ENCODE peak calls at places on chromosomes 2 and 18, in eight cellular contexts. I, B, V, Q, R, D, G and K are unnamed samples.

GRCh38 chr2:149648282-149649030 is 60.9 kb upstream of the MMADHC start:
- DNase-seq in I (no peak), B (peak), D (peak), R (no peak), Q (peak), G (peak), V (peak), K (peak)

GRCh38 chr2:236366406-236366805 is 102.2 kb upstream of the ASB18 start:
- DNase-seq in I (peak), G (no peak), B (no peak), Q (peak), V (no peak), R (no peak), D (no peak), K (no peak)

GRCh38 chr2:173048901-173049661 is 26.6 kb upstream of the MAP3K20 start:
- DNase-seq in V (peak), D (peak), I (no peak), G (peak), Q (peak), R (no peak), B (peak), K (peak)

GRCh38 chr2:53852540-53852939 is 7.2 kb downstream of the GPR75 start:
- DNase-seq in V (no peak), B (no peak), I (no peak), Q (no peak), D (no peak), G (no peak), R (no peak), K (no peak)

GRCh38 chr2:85312404-85312803 is 15.4 kb downstream of the TGOLN2 start:
- DNase-seq in I (no peak), V (no peak), B (no peak), R (no peak), G (peak), D (no peak), Q (no peak), K (peak)

GRCh38 chr2:201157694-201158093 is 25.2 kb upstream of the CASP10 start:
- DNase-seq in I (no peak), Q (no peak), D (no peak), B (no peak), R (no peak), V (no peak), G (peak), K (peak)

GRCh38 chr2:207136872-207137271 is 28.9 kb downstream of the KLF7 start:
- DNase-seq in D (no peak), I (no peak), R (no peak), B (no peak), Q (no peak), V (no peak), G (no peak), K (no peak)

GRCh38 chr2:126963390-126963789 is 64.7 kb downstream of the TEX51 start:
- DNase-seq in Q (no peak), R (no peak), D (no peak), I (no peak), V (no peak), B (no peak), G (no peak), K (no peak)

GRCh38 chr18:46034230-46034629 is 37.8 kb downstream of the PSTPIP2 start:
- DNase-seq in Q (no peak), G (no peak), I (no peak), V (no peak), R (no peak), D (no peak), B (no peak), K (no peak)

GRCh38 chr2:146893500-146894041 is 951.3 kb upstream of the ACVR2A start:
- DNase-seq in I (no peak), G (peak), R (no peak), Q (no peak), D (no peak), V (no peak), B (no peak), K (no peak)

GRCh38 chr18:7272268-7273049 is 41.6 kb downstream of the LRRC30 start:
- DNase-seq in B (peak), V (peak), R (peak), G (peak), I (no peak), D (peak), Q (peak), K (peak)

GRCh38 chr2:219309278-219309677 is at the start of gene PTPRN:
- DNase-seq in G (peak), B (no peak), R (no peak), V (no peak), I (no peak), D (peak), Q (no peak), K (no peak)

GRCh38 chr18:77857926-77858325 is 608.3 kb downstream of the GALR1 start:
- DNase-seq in I (no peak), Q (no peak), R (no peak), B (no peak), G (no peak), D (no peak), V (no peak), K (no peak)

GRCh38 chr2:71799013-71799575 is 345.7 kb downstream of the DYSF start:
- DNase-seq in Q (no peak), V (no peak), R (no peak), I (no peak), B (no peak), G (no peak), D (no peak), K (no peak)

GRCh38 chr18:24492445-24492844 is 32.0 kb downstream of the HRH4 start:
- DNase-seq in D (no peak), G (no peak), I (no peak), R (no peak), B (no peak), V (no peak), Q (no peak), K (no peak)

GRCh38 chr18:48545690-48546365 is 7.0 kb downstream of the CTIF start:
- DNase-seq in R (peak), D (peak), I (no peak), V (no peak), B (no peak), Q (peak), G (peak), K (peak)

GRCh38 chr18:10681581-10682367 is 155.9 kb downstream of the NAPG start:
- DNase-seq in V (no peak), G (no peak), D (no peak), I (no peak), B (no peak), Q (no peak), R (no peak), K (no peak)

GRCh38 chr2:73920577-73921545 is 5.8 kb upstream of the DGUOK start:
- DNase-seq in R (peak), G (no peak), B (no peak), V (peak), I (no peak), Q (no peak), D (no peak), K (no peak)

GRCh38 chr2:156115338-156115737 is 217.2 kb downstream of the NR4A2 start:
- DNase-seq in B (no peak), I (no peak), D (no peak), R (no peak), V (no peak), G (peak), Q (no peak), K (no peak)

GRCh38 chr2:171810409-171810993 is 83.5 kb downstream of the SLC25A12 start:
- DNase-seq in Q (no peak), R (no peak), V (no peak), B (peak), I (no peak), G (no peak), D (peak), K (no peak)

GRCh38 chr2:55618649-55619055 is 1.2 kb upstream of the PPP4R3B start:
- DNase-seq in G (peak), B (peak), I (peak), V (peak), D (peak), R (peak), Q (peak), K (peak)

GRCh38 chr2:240767341-240767740 is 52.7 kb downstream of the KIF1A start:
- DNase-seq in B (no peak), R (no peak), G (no peak), D (no peak), Q (no peak), I (no peak), V (no peak), K (no peak)

GRCh38 chr2:186991766-186992417 is 142.9 kb upstream of the ZSWIM2 start:
- DNase-seq in G (no peak), R (no peak), D (no peak), B (no peak), Q (no peak), V (no peak), I (no peak), K (no peak)
- TF ChIP-seq CTCF in G (no peak), R (peak), D (no peak), B (no peak), Q (no peak), V (no peak), I (no peak), K (peak)

GRCh38 chr2:96772903-96773675 is 12.4 kb downstream of the CNNM4 start:
- DNase-seq in B (no peak), V (no peak), R (no peak), D (no peak), I (peak), Q (no peak), G (no peak), K (no peak)

GRCh38 chr2:96770451-96770850 is 9.7 kb downstream of the CNNM4 start:
- DNase-seq in G (no peak), R (no peak), B (no peak), D (no peak), V (no peak), I (no peak), Q (no peak), K (no peak)

GRCh38 chr2:96773922-96774321 is 13.2 kb downstream of the CNNM4 start:
- DNase-seq in G (no peak), V (no peak), Q (no peak), B (no peak), D (no peak), R (peak), I (no peak), K (no peak)

GRCh38 chr2:96769816-96770215 is 9.1 kb downstream of the CNNM4 start:
- DNase-seq in G (no peak), Q (peak), D (no peak), V (no peak), I (no peak), B (no peak), R (peak), K (no peak)

GRCh38 chr2:96771792-96772618 is 11.3 kb downstream of the CNNM4 start:
- DNase-seq in R (peak), I (no peak), Q (no peak), G (no peak), V (peak), D (no peak), B (no peak), K (no peak)
- TF ChIP-seq CTCF in R (no peak), I (no peak), Q (no peak), G (no peak), V (no peak), D (no peak), B (no peak), K (no peak)

GRCh38 chr2:128172191-128172590 is 81.2 kb downstream of the UGGT1 start:
- DNase-seq in G (peak), D (no peak), Q (no peak), B (no peak), I (no peak), V (peak), R (no peak), K (no peak)
- TF ChIP-seq CTCF in G (peak), D (peak), Q (no peak), B (peak), I (peak), V (no peak), R (no peak), K (peak)

DNA sequence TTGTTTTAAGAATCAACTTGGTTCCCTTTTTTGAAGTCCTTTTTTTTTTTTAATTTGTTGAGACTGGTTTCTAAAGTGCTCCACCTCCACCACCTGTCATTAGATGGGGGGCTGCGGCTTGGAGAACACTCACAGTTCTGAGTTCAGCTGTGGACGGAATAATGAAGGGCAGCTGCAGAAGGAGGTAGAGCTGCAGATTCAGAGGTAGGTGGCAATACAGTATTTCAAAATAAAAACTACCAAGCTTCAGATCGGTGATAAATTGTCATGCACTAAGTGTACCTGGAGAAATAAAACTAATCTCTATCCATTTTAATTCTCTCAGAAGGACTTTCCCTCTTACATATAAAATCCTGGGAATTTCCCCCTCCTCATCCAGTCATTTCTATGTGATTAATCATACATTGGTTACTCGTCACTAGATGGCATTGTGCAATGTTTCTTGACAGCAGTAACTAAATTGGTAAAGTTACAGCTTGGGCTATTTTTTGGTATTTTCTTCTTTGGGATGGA is 81.1 kb upstream of the SLC39A10 start:
- DNase-seq in I (no peak), D (peak), R (no peak), G (peak), V (peak), Q (no peak), B (peak), K (peak)
- TF ChIP-seq CTCF in I (no peak), D (no peak), R (no peak), G (no peak), V (no peak), Q (no peak), B (no peak), K (peak)

DNA sequence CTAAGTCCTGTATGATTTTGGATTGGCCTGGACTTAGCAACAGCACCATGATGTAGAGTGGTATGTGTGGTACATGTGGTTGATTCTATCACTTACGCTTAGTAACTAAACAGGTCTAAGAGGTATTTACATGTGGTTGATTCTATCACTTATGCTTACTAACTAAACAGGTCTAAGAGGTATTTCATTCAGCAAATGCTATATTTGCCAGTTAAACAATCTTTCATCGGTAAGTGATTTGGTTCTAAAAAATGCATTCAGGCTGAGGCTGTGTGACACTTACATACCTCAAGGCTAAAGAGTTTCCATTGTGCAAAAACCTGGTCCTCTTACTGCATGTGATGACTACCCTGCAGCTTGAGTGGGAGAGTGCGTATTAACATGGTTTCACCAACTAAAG is 13.1 kb downstream of the EIF4E2 start:
- DNase-seq in D (peak), Q (no peak), R (no peak), I (no peak), G (peak), B (no peak), V (no peak), K (peak)
- TF ChIP-seq CTCF in D (no peak), Q (no peak), R (no peak), I (no peak), G (no peak), B (no peak), V (no peak), K (no peak)

DNA sequence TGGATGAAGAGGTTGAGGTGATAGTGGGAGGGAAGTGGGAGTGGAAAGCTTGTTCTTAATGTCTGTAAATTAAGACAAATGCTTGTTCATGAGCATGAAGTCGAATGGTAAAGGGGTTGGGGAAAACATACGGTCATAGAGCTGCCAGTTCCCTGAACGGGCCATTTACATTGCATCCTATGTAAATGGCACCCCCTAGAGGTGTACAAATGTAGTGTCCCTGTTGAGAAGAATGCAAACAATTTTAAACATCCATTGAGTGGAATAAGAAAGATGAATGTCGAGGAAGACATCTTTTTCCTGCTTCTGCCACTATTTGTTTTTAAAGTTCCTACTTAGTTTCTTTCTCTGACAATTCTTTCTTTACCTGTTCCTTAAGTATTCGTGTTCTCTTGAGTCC is 155.7 kb downstream of the RDH14 start:
- DNase-seq in V (no peak), R (no peak), G (no peak), B (no peak), D (no peak), Q (no peak), I (no peak), K (no peak)
- TF ChIP-seq CTCF in V (no peak), R (no peak), G (peak), B (peak), D (peak), Q (no peak), I (peak), K (peak)

GRCh38 chr18:37533647-37534565 is 31.7 kb downstream of the CELF4 start:
- DNase-seq in V (no peak), B (no peak), R (no peak), D (no peak), I (no peak), G (no peak), Q (no peak), K (peak)
- TF ChIP-seq CTCF in V (no peak), B (no peak), R (no peak), D (peak), I (no peak), G (peak), Q (no peak), K (peak)

DNA sequence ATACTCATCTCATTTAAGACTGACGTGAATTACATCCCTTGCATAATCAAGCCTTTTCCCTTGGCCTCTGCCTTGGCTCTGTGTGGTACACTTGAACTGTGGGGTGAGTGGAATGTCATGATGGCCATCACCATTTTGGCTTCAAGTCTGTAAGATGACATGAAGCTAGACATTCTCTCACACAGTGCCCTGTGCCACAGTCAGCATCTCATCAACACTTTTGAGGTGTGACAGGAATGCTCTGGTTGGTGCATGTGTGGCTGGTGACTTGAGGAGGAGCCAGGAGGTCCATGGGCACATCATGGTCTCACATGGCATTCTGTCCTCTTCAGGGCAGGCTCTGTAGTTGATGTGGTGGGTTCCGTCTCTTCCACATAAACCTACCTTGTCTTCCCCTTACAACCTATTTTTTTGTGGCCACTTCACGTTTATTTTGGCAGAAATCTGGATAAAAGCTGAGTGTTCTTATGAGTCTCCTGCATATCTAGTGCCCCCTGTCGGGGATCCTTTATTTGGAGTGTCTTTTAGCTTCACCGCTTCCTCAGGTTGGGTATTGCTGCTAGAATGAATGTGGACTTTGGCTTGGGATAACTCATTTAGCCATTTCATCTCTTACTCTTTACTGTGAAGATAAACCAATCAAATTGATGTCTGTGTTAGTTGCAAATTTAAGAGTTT is 28.1 kb downstream of the MAP4K4 start:
- DNase-seq in R (no peak), B (no peak), G (peak), V (no peak), D (no peak), Q (no peak), I (no peak), K (no peak)
- TF ChIP-seq CTCF in R (no peak), B (no peak), G (peak), V (peak), D (no peak), Q (no peak), I (peak), K (peak)

DNA sequence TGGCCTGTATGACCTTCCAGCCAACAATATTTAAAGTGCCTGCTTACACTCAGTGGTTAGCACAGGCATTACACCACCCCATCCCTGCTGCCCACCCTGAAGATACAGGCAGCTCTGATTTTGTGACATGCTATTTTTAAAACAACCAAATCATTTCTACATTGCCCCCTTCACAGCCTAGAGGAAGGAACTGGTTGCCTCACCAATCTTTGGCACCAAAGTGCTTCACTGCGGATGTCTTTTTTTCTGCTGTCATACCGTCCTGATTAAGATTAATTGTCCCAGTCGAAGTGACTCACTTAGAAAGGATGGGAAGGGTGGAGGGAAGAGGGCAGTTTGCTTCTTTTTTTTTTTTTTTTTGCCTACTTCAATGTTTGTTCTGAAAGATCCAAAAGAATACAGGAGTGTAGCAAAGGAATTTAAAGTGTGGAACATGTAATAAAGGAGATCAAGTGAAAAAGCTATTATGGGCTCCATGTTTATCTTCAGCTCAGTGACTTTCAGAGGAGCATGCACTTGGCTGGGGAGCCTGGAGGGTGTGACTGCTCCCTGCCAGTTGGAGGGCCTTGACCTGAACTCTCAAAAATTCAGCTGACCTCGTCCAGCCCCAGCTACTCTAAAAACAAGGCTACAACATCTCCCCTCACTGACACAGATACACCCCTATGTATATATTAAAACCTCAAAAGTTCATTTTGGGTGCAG is 501.1 kb upstream of the TNP1 start:
- DNase-seq in G (peak), B (peak), V (no peak), Q (no peak), I (no peak), R (no peak), D (peak), K (peak)
- TF ChIP-seq CTCF in G (no peak), B (no peak), V (no peak), Q (no peak), I (no peak), R (no peak), D (no peak), K (peak)